ENCODE peak calls at places on chromosomes 11 and 22, in ten cellular contexts. One of them, this sample, is unnamed.
A peak's percentile ranks its signal among the peaks of the same experiment; 100 is the strongest.

GRCh38 chr11:119108151-119108856 is 1.2 kb downstream of the C2CD2L start:
- DNase-seq in heart right ventricle: no peak
- DNase-seq in HCT116: no peak
- DNase-seq in neural progenitor cell: peak; percentile 54
- DNase-seq in lung: peak; percentile 58
- DNase-seq in esophagus squamous epithelium: no peak
- DNase-seq in effector memory CD4-positive, alpha-beta T cell: no peak
- DNase-seq in spleen: peak; percentile 85
- DNase-seq in GM23248: peak; percentile 37
- DNase-seq in GM23338: peak; percentile 68
- DNase-seq in this sample: peak; percentile 46

GRCh38 chr22:17866621-17867020 is 92.4 kb upstream of the BID start:
- DNase-seq in heart right ventricle: no peak
- DNase-seq in HCT116: no peak
- DNase-seq in neural progenitor cell: no peak
- DNase-seq in lung: no peak
- DNase-seq in esophagus squamous epithelium: no peak
- DNase-seq in effector memory CD4-positive, alpha-beta T cell: no peak
- DNase-seq in spleen: no peak
- DNase-seq in GM23248: no peak
- DNase-seq in GM23338: no peak
- DNase-seq in this sample: no peak

GRCh38 chr11:24093410-24093809 is 403.4 kb upstream of the LUZP2 start:
- DNase-seq in heart right ventricle: no peak
- DNase-seq in HCT116: no peak
- DNase-seq in neural progenitor cell: no peak
- DNase-seq in lung: no peak
- DNase-seq in esophagus squamous epithelium: no peak
- DNase-seq in effector memory CD4-positive, alpha-beta T cell: no peak
- DNase-seq in spleen: no peak
- DNase-seq in GM23248: no peak
- DNase-seq in GM23338: no peak
- DNase-seq in this sample: no peak

GRCh38 chr11:10483174-10483573 is 28.1 kb downstream of the AMPD3 start:
- DNase-seq in heart right ventricle: no peak
- DNase-seq in HCT116: no peak
- DNase-seq in neural progenitor cell: no peak
- DNase-seq in lung: no peak
- DNase-seq in esophagus squamous epithelium: no peak
- DNase-seq in effector memory CD4-positive, alpha-beta T cell: no peak
- DNase-seq in spleen: no peak
- DNase-seq in GM23248: no peak
- DNase-seq in GM23338: no peak
- DNase-seq in this sample: no peak

GRCh38 chr22:27775698-27776409 is 25.7 kb downstream of the MN1 start:
- DNase-seq in heart right ventricle: no peak
- DNase-seq in HCT116: no peak
- DNase-seq in neural progenitor cell: peak; percentile 72
- DNase-seq in lung: no peak
- DNase-seq in esophagus squamous epithelium: no peak
- DNase-seq in effector memory CD4-positive, alpha-beta T cell: no peak
- DNase-seq in spleen: no peak
- DNase-seq in GM23248: no peak
- DNase-seq in GM23338: peak; percentile 66
- DNase-seq in this sample: no peak

GRCh38 chr11:638616-639323 is 1.7 kb downstream of the DRD4 start:
- DNase-seq in heart right ventricle: no peak
- DNase-seq in HCT116: no peak
- DNase-seq in neural progenitor cell: peak; percentile 90
- DNase-seq in lung: no peak
- DNase-seq in esophagus squamous epithelium: no peak
- DNase-seq in effector memory CD4-positive, alpha-beta T cell: no peak
- DNase-seq in spleen: no peak
- DNase-seq in GM23248: peak; percentile 39
- DNase-seq in GM23338: peak; percentile 78
- DNase-seq in this sample: no peak

GRCh38 chr22:46008836-46009596 is 32.1 kb upstream of the WNT7B start:
- DNase-seq in heart right ventricle: no peak
- DNase-seq in HCT116: no peak
- DNase-seq in neural progenitor cell: no peak
- DNase-seq in lung: no peak
- DNase-seq in esophagus squamous epithelium: no peak
- DNase-seq in effector memory CD4-positive, alpha-beta T cell: no peak
- DNase-seq in spleen: peak; percentile 51
- DNase-seq in GM23248: no peak
- DNase-seq in GM23338: no peak
- DNase-seq in this sample: no peak

GRCh38 chr22:29041408-29041807 is 20.2 kb downstream of the C22orf31 start:
- DNase-seq in heart right ventricle: no peak
- DNase-seq in HCT116: no peak
- DNase-seq in neural progenitor cell: no peak
- DNase-seq in lung: peak; percentile 36
- DNase-seq in esophagus squamous epithelium: no peak
- DNase-seq in effector memory CD4-positive, alpha-beta T cell: no peak
- DNase-seq in spleen: no peak
- DNase-seq in GM23248: peak; percentile 76
- DNase-seq in GM23338: no peak
- DNase-seq in this sample: no peak

GRCh38 chr11:102810943-102811528 is 13.1 kb upstream of the MMP1 start:
- DNase-seq in heart right ventricle: no peak
- DNase-seq in HCT116: no peak
- DNase-seq in neural progenitor cell: peak; percentile 31
- DNase-seq in lung: no peak
- DNase-seq in esophagus squamous epithelium: no peak
- DNase-seq in effector memory CD4-positive, alpha-beta T cell: no peak
- DNase-seq in spleen: no peak
- DNase-seq in GM23248: peak; percentile 55
- DNase-seq in GM23338: peak; percentile 71
- DNase-seq in this sample: no peak

GRCh38 chr11:126862664-126863247 is 137.8 kb downstream of the KIRREL3 start:
- DNase-seq in heart right ventricle: no peak
- DNase-seq in HCT116: no peak
- DNase-seq in neural progenitor cell: peak; percentile 48
- DNase-seq in lung: no peak
- DNase-seq in esophagus squamous epithelium: no peak
- DNase-seq in effector memory CD4-positive, alpha-beta T cell: no peak
- DNase-seq in spleen: no peak
- DNase-seq in GM23248: no peak
- DNase-seq in GM23338: peak; percentile 58
- DNase-seq in this sample: no peak

GRCh38 chr11:35134403-35135126 is 4.4 kb upstream of the CD44 start:
- DNase-seq in heart right ventricle: no peak
- DNase-seq in HCT116: no peak
- DNase-seq in neural progenitor cell: no peak
- DNase-seq in lung: no peak
- DNase-seq in esophagus squamous epithelium: no peak
- DNase-seq in effector memory CD4-positive, alpha-beta T cell: no peak
- DNase-seq in spleen: no peak
- DNase-seq in GM23248: peak; percentile 66
- DNase-seq in GM23338: no peak
- DNase-seq in this sample: no peak

GRCh38 chr22:45996241-45997076 is 19.5 kb upstream of the WNT7B start:
- DNase-seq in heart right ventricle: peak; percentile 66
- DNase-seq in HCT116: no peak
- DNase-seq in neural progenitor cell: no peak
- DNase-seq in lung: peak; percentile 56
- DNase-seq in esophagus squamous epithelium: no peak
- DNase-seq in effector memory CD4-positive, alpha-beta T cell: no peak
- DNase-seq in spleen: peak; percentile 92
- DNase-seq in GM23248: peak; percentile 94
- DNase-seq in GM23338: no peak
- DNase-seq in this sample: no peak

GRCh38 chr11:93719310-93719709 is 22.0 kb downstream of the TAF1D start:
- DNase-seq in heart right ventricle: no peak
- DNase-seq in HCT116: no peak
- DNase-seq in neural progenitor cell: no peak
- DNase-seq in lung: no peak
- DNase-seq in esophagus squamous epithelium: no peak
- DNase-seq in effector memory CD4-positive, alpha-beta T cell: no peak
- DNase-seq in spleen: no peak
- DNase-seq in GM23248: no peak
- DNase-seq in GM23338: no peak
- DNase-seq in this sample: no peak

GRCh38 chr11:34819740-34820482 is 96.3 kb downstream of the APIP start:
- DNase-seq in heart right ventricle: no peak
- DNase-seq in HCT116: no peak
- DNase-seq in neural progenitor cell: no peak
- DNase-seq in lung: no peak
- DNase-seq in esophagus squamous epithelium: no peak
- DNase-seq in effector memory CD4-positive, alpha-beta T cell: no peak
- DNase-seq in spleen: no peak
- DNase-seq in GM23248: no peak
- DNase-seq in GM23338: no peak
- DNase-seq in this sample: no peak

GRCh38 chr11:125062931-125063428 is at the start of gene SLC37A2:
- DNase-seq in heart right ventricle: peak; percentile 58
- DNase-seq in HCT116: no peak
- DNase-seq in neural progenitor cell: peak; percentile 90
- DNase-seq in lung: peak; percentile 59
- DNase-seq in esophagus squamous epithelium: no peak
- DNase-seq in effector memory CD4-positive, alpha-beta T cell: peak; percentile 7
- DNase-seq in spleen: peak; percentile 93
- DNase-seq in GM23248: peak; percentile 79
- DNase-seq in GM23338: peak; percentile 80
- DNase-seq in this sample: peak; percentile 78

GRCh38 chr11:57776101-57776511 is 14.5 kb downstream of the CTNND1 start:
- DNase-seq in heart right ventricle: peak; percentile 43
- DNase-seq in HCT116: no peak
- DNase-seq in neural progenitor cell: peak; percentile 69
- DNase-seq in lung: peak; percentile 58
- DNase-seq in esophagus squamous epithelium: no peak
- DNase-seq in effector memory CD4-positive, alpha-beta T cell: no peak
- DNase-seq in spleen: no peak
- DNase-seq in GM23248: peak; percentile 60
- DNase-seq in GM23338: peak; percentile 83
- DNase-seq in this sample: no peak
- H3K4me1 ChIP-seq in heart right ventricle: peaks cover 96% of the 10 kb centered on the region
- H3K4me1 ChIP-seq in HCT116: peaks cover 98% of the 10 kb centered on the region
- H3K4me1 ChIP-seq in neural progenitor cell: peaks cover 63% of the 10 kb centered on the region
- H3K4me1 ChIP-seq in lung: peaks cover 21% of the 10 kb centered on the region
- H3K4me1 ChIP-seq in esophagus squamous epithelium: peaks cover 99% of the 10 kb centered on the region
- H3K4me1 ChIP-seq in effector memory CD4-positive, alpha-beta T cell: no peaks in the 10 kb centered on the region
- H3K4me1 ChIP-seq in spleen: peaks cover 97% of the 10 kb centered on the region
- H3K4me1 ChIP-seq in GM23248: peaks cover 61% of the 10 kb centered on the region
- H3K4me1 ChIP-seq in GM23338: peaks cover 51% of the 10 kb centered on the region
- H3K4me1 ChIP-seq in this sample: peaks cover 93% of the 10 kb centered on the region

GRCh38 chr11:70699294-70700221 is 301.2 kb downstream of the CTTN start:
- DNase-seq in heart right ventricle: no peak
- DNase-seq in HCT116: no peak
- DNase-seq in neural progenitor cell: peak; percentile 78
- DNase-seq in lung: no peak
- DNase-seq in esophagus squamous epithelium: no peak
- DNase-seq in effector memory CD4-positive, alpha-beta T cell: no peak
- DNase-seq in spleen: peak; percentile 37
- DNase-seq in GM23248: no peak
- DNase-seq in GM23338: peak; percentile 85
- DNase-seq in this sample: no peak

GRCh38 chr11:70698871-70699270 is 300.5 kb downstream of the CTTN start:
- DNase-seq in heart right ventricle: no peak
- DNase-seq in HCT116: no peak
- DNase-seq in neural progenitor cell: no peak
- DNase-seq in lung: no peak
- DNase-seq in esophagus squamous epithelium: no peak
- DNase-seq in effector memory CD4-positive, alpha-beta T cell: no peak
- DNase-seq in spleen: peak; percentile 49
- DNase-seq in GM23248: no peak
- DNase-seq in GM23338: no peak
- DNase-seq in this sample: no peak

GRCh38 chr11:70696076-70696475 is 297.7 kb downstream of the CTTN start:
- DNase-seq in heart right ventricle: no peak
- DNase-seq in HCT116: no peak
- DNase-seq in neural progenitor cell: no peak
- DNase-seq in lung: no peak
- DNase-seq in esophagus squamous epithelium: no peak
- DNase-seq in effector memory CD4-positive, alpha-beta T cell: no peak
- DNase-seq in spleen: peak; percentile 17
- DNase-seq in GM23248: no peak
- DNase-seq in GM23338: no peak
- DNase-seq in this sample: peak; percentile 83

GRCh38 chr11:70696564-70696963 is 298.2 kb downstream of the CTTN start:
- DNase-seq in heart right ventricle: no peak
- DNase-seq in HCT116: no peak
- DNase-seq in neural progenitor cell: no peak
- DNase-seq in lung: no peak
- DNase-seq in esophagus squamous epithelium: no peak
- DNase-seq in effector memory CD4-positive, alpha-beta T cell: no peak
- DNase-seq in spleen: no peak
- DNase-seq in GM23248: no peak
- DNase-seq in GM23338: no peak
- DNase-seq in this sample: no peak

GRCh38 chr11:70697701-70698100 is 299.4 kb downstream of the CTTN start:
- DNase-seq in heart right ventricle: no peak
- DNase-seq in HCT116: no peak
- DNase-seq in neural progenitor cell: no peak
- DNase-seq in lung: no peak
- DNase-seq in esophagus squamous epithelium: no peak
- DNase-seq in effector memory CD4-positive, alpha-beta T cell: no peak
- DNase-seq in spleen: peak; percentile 61
- DNase-seq in GM23248: no peak
- DNase-seq in GM23338: no peak
- DNase-seq in this sample: no peak
- H3K4me1 ChIP-seq in heart right ventricle: no peaks in the 10 kb centered on the region
- H3K4me1 ChIP-seq in HCT116: no peaks in the 10 kb centered on the region
- H3K4me1 ChIP-seq in neural progenitor cell: peaks cover 10% of the 10 kb centered on the region
- H3K4me1 ChIP-seq in lung: peaks cover 5% of the 10 kb centered on the region
- H3K4me1 ChIP-seq in esophagus squamous epithelium: no peaks in the 10 kb centered on the region
- H3K4me1 ChIP-seq in effector memory CD4-positive, alpha-beta T cell: no peaks in the 10 kb centered on the region
- H3K4me1 ChIP-seq in spleen: peaks cover 7% of the 10 kb centered on the region
- H3K4me1 ChIP-seq in GM23248: no peaks in the 10 kb centered on the region
- H3K4me1 ChIP-seq in GM23338: no peaks in the 10 kb centered on the region
- H3K4me1 ChIP-seq in this sample: peaks cover 15% of the 10 kb centered on the region

GRCh38 chr22:19120829-19121630 is 1.2 kb downstream of the DGCR2 start:
- DNase-seq in heart right ventricle: peak; percentile 15
- DNase-seq in HCT116: peak; percentile 27
- DNase-seq in neural progenitor cell: peak; percentile 46
- DNase-seq in lung: peak; percentile 67
- DNase-seq in esophagus squamous epithelium: no peak
- DNase-seq in effector memory CD4-positive, alpha-beta T cell: peak; percentile 11
- DNase-seq in spleen: peak; percentile 77
- DNase-seq in GM23248: peak; percentile 75
- DNase-seq in GM23338: peak; percentile 60
- DNase-seq in this sample: peak; percentile 83
- H3K4me1 ChIP-seq in heart right ventricle: peaks cover 58% of the 10 kb centered on the region
- H3K4me1 ChIP-seq in HCT116: peaks cover 23% of the 10 kb centered on the region
- H3K4me1 ChIP-seq in neural progenitor cell: peaks cover 7% of the 10 kb centered on the region
- H3K4me1 ChIP-seq in lung: peaks cover 33% of the 10 kb centered on the region
- H3K4me1 ChIP-seq in esophagus squamous epithelium: peaks cover 54% of the 10 kb centered on the region
- H3K4me1 ChIP-seq in effector memory CD4-positive, alpha-beta T cell: peaks cover 53% of the 10 kb centered on the region
- H3K4me1 ChIP-seq in spleen: peaks cover 68% of the 10 kb centered on the region
- H3K4me1 ChIP-seq in GM23248: peaks cover 9% of the 10 kb centered on the region
- H3K4me1 ChIP-seq in GM23338: peaks cover 16% of the 10 kb centered on the region
- H3K4me1 ChIP-seq in this sample: peaks cover 59% of the 10 kb centered on the region

DNA sequence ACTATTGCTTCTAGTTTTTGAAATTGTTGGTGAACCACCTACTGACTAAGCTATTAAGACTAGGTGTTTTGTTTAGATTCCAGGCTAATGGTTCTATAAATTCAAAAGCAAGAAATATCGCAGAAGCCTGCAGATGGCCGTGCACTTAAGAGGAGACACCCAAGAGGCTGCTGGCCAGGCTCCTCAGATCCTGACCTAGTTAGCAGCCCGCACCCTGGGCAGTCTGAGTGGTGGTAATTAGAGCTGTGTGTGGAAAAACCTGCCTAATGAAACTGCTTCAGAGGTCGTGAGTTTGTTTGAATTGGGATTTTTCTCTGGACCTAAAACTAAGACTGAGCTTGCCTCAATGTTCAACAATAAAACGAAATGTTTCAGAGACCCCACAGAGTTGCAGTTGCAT is 627.7 kb downstream of the OPCML start:
- DNase-seq in heart right ventricle: no peak
- DNase-seq in HCT116: no peak
- DNase-seq in neural progenitor cell: no peak
- DNase-seq in lung: no peak
- DNase-seq in esophagus squamous epithelium: no peak
- DNase-seq in effector memory CD4-positive, alpha-beta T cell: no peak
- DNase-seq in spleen: no peak
- DNase-seq in GM23248: no peak
- DNase-seq in GM23338: no peak
- DNase-seq in this sample: no peak
- H3K4me1 ChIP-seq in heart right ventricle: no peaks in the 10 kb centered on the region
- H3K4me1 ChIP-seq in HCT116: no peaks in the 10 kb centered on the region
- H3K4me1 ChIP-seq in neural progenitor cell: peaks cover 3% of the 10 kb centered on the region
- H3K4me1 ChIP-seq in lung: no peaks in the 10 kb centered on the region
- H3K4me1 ChIP-seq in esophagus squamous epithelium: no peaks in the 10 kb centered on the region
- H3K4me1 ChIP-seq in effector memory CD4-positive, alpha-beta T cell: no peaks in the 10 kb centered on the region
- H3K4me1 ChIP-seq in spleen: peaks cover 6% of the 10 kb centered on the region
- H3K4me1 ChIP-seq in GM23248: no peaks in the 10 kb centered on the region
- H3K4me1 ChIP-seq in GM23338: peaks cover 23% of the 10 kb centered on the region
- H3K4me1 ChIP-seq in this sample: no peaks in the 10 kb centered on the region